ENCODE peak calls at places on chromosomes 12 and 14, in nine cellular contexts. One of them, this sample, is unnamed.

GRCh38 chr14:85538636-85539035 is 8.7 kb downstream of the FLRT2 start:
- DNase-seq in T follicular helper cell: no peak
- DNase-seq in naive B cell: no peak
- DNase-seq in RKO: no peak
- DNase-seq in transverse colon: no peak
- DNase-seq in Daoy: no peak
- DNase-seq in HT1080: no peak
- DNase-seq in activated CD8-positive, alpha-beta memory T cell treated with anti-CD3 and anti-CD28 coated beads, Interleukin-2, amount 50 U/mL, for 48 hours: no peak
- DNase-seq in foreskin keratinocyte: no peak
- DNase-seq in this sample: no peak

GRCh38 chr14:103576371-103577024 is 13.7 kb downstream of the COA8 start:
- DNase-seq in T follicular helper cell: no peak
- DNase-seq in naive B cell: no peak
- DNase-seq in RKO: no peak
- DNase-seq in transverse colon: peak; percentile 95
- DNase-seq in Daoy: peak; percentile 95
- DNase-seq in HT1080: peak; percentile 90
- DNase-seq in activated CD8-positive, alpha-beta memory T cell treated with anti-CD3 and anti-CD28 coated beads, Interleukin-2, amount 50 U/mL, for 48 hours: no peak
- DNase-seq in foreskin keratinocyte: peak; percentile 69
- DNase-seq in this sample: peak; percentile 96

GRCh38 chr12:26906024-26906423 is 31.8 kb downstream of the INTS13 start:
- DNase-seq in T follicular helper cell: no peak
- DNase-seq in naive B cell: no peak
- DNase-seq in RKO: no peak
- DNase-seq in transverse colon: no peak
- DNase-seq in Daoy: no peak
- DNase-seq in HT1080: no peak
- DNase-seq in activated CD8-positive, alpha-beta memory T cell treated with anti-CD3 and anti-CD28 coated beads, Interleukin-2, amount 50 U/mL, for 48 hours: no peak
- DNase-seq in foreskin keratinocyte: no peak
- DNase-seq in this sample: no peak

GRCh38 chr14:61841145-61841544 is 78.9 kb downstream of the SNAPC1 start:
- DNase-seq in T follicular helper cell: no peak
- DNase-seq in naive B cell: no peak
- DNase-seq in RKO: no peak
- DNase-seq in transverse colon: no peak
- DNase-seq in Daoy: no peak
- DNase-seq in HT1080: no peak
- DNase-seq in activated CD8-positive, alpha-beta memory T cell treated with anti-CD3 and anti-CD28 coated beads, Interleukin-2, amount 50 U/mL, for 48 hours: no peak
- DNase-seq in foreskin keratinocyte: no peak
- DNase-seq in this sample: no peak

GRCh38 chr14:58540693-58541092 is 97.1 kb upstream of the DACT1 start:
- DNase-seq in T follicular helper cell: no peak
- DNase-seq in naive B cell: no peak
- DNase-seq in RKO: no peak
- DNase-seq in transverse colon: no peak
- DNase-seq in Daoy: no peak
- DNase-seq in HT1080: no peak
- DNase-seq in activated CD8-positive, alpha-beta memory T cell treated with anti-CD3 and anti-CD28 coated beads, Interleukin-2, amount 50 U/mL, for 48 hours: no peak
- DNase-seq in foreskin keratinocyte: no peak
- DNase-seq in this sample: no peak

GRCh38 chr12:108855284-108856169 is 1.9 kb downstream of the SSH1 start:
- DNase-seq in T follicular helper cell: no peak
- DNase-seq in naive B cell: no peak
- DNase-seq in RKO: peak; percentile 26
- DNase-seq in transverse colon: no peak
- DNase-seq in Daoy: peak; percentile 54
- DNase-seq in HT1080: no peak
- DNase-seq in activated CD8-positive, alpha-beta memory T cell treated with anti-CD3 and anti-CD28 coated beads, Interleukin-2, amount 50 U/mL, for 48 hours: no peak
- DNase-seq in foreskin keratinocyte: no peak
- DNase-seq in this sample: no peak

GRCh38 chr12:123961585-123961984 is 11.0 kb downstream of the CCDC92 start:
- DNase-seq in T follicular helper cell: no peak
- DNase-seq in naive B cell: no peak
- DNase-seq in RKO: no peak
- DNase-seq in transverse colon: peak; percentile 33
- DNase-seq in Daoy: no peak
- DNase-seq in HT1080: no peak
- DNase-seq in activated CD8-positive, alpha-beta memory T cell treated with anti-CD3 and anti-CD28 coated beads, Interleukin-2, amount 50 U/mL, for 48 hours: no peak
- DNase-seq in foreskin keratinocyte: no peak
- DNase-seq in this sample: no peak

GRCh38 chr12:53484686-53485567 is 14.3 kb downstream of the MAP3K12 start:
- DNase-seq in T follicular helper cell: no peak
- DNase-seq in naive B cell: no peak
- DNase-seq in RKO: no peak
- DNase-seq in transverse colon: no peak
- DNase-seq in Daoy: no peak
- DNase-seq in HT1080: no peak
- DNase-seq in activated CD8-positive, alpha-beta memory T cell treated with anti-CD3 and anti-CD28 coated beads, Interleukin-2, amount 50 U/mL, for 48 hours: no peak
- DNase-seq in foreskin keratinocyte: peak; percentile 70
- DNase-seq in this sample: no peak

GRCh38 chr12:6745751-6746525 is 7.0 kb downstream of the MLF2 start:
- DNase-seq in T follicular helper cell: no peak
- DNase-seq in naive B cell: peak; percentile 63
- DNase-seq in RKO: no peak
- DNase-seq in transverse colon: no peak
- DNase-seq in Daoy: peak; percentile 28
- DNase-seq in HT1080: peak; percentile 26
- DNase-seq in activated CD8-positive, alpha-beta memory T cell treated with anti-CD3 and anti-CD28 coated beads, Interleukin-2, amount 50 U/mL, for 48 hours: no peak
- DNase-seq in foreskin keratinocyte: peak; percentile 73
- DNase-seq in this sample: no peak

GRCh38 chr12:56590237-56590830 is 39.8 kb downstream of the BAZ2A start:
- DNase-seq in T follicular helper cell: no peak
- DNase-seq in naive B cell: no peak
- DNase-seq in RKO: peak; percentile 42
- DNase-seq in transverse colon: no peak
- DNase-seq in Daoy: peak; percentile 25
- DNase-seq in HT1080: peak; percentile 57
- DNase-seq in activated CD8-positive, alpha-beta memory T cell treated with anti-CD3 and anti-CD28 coated beads, Interleukin-2, amount 50 U/mL, for 48 hours: no peak
- DNase-seq in foreskin keratinocyte: no peak
- DNase-seq in this sample: no peak

GRCh38 chr12:54591001-54591591 is 2.6 kb upstream of the PPP1R1A start:
- DNase-seq in T follicular helper cell: no peak
- DNase-seq in naive B cell: no peak
- DNase-seq in RKO: no peak
- DNase-seq in transverse colon: peak; percentile 9
- DNase-seq in Daoy: peak; percentile 40
- DNase-seq in HT1080: no peak
- DNase-seq in activated CD8-positive, alpha-beta memory T cell treated with anti-CD3 and anti-CD28 coated beads, Interleukin-2, amount 50 U/mL, for 48 hours: no peak
- DNase-seq in foreskin keratinocyte: peak; percentile 36
- DNase-seq in this sample: no peak

GRCh38 chr14:105885561-105886320 is 359.4 kb downstream of the TMEM121 start:
- DNase-seq in T follicular helper cell: no peak
- DNase-seq in naive B cell: no peak
- DNase-seq in RKO: no peak
- DNase-seq in transverse colon: peak; percentile 4
- DNase-seq in Daoy: no peak
- DNase-seq in HT1080: no peak
- DNase-seq in activated CD8-positive, alpha-beta memory T cell treated with anti-CD3 and anti-CD28 coated beads, Interleukin-2, amount 50 U/mL, for 48 hours: no peak
- DNase-seq in foreskin keratinocyte: no peak
- DNase-seq in this sample: peak; percentile 59

GRCh38 chr14:87994974-87995373 is 2.0 kb upstream of the GALC start:
- DNase-seq in T follicular helper cell: no peak
- DNase-seq in naive B cell: no peak
- DNase-seq in RKO: no peak
- DNase-seq in transverse colon: no peak
- DNase-seq in Daoy: no peak
- DNase-seq in HT1080: peak; percentile 45
- DNase-seq in activated CD8-positive, alpha-beta memory T cell treated with anti-CD3 and anti-CD28 coated beads, Interleukin-2, amount 50 U/mL, for 48 hours: no peak
- DNase-seq in foreskin keratinocyte: no peak
- DNase-seq in this sample: no peak

GRCh38 chr14:67331368-67332125 is 28.1 kb downstream of the ATP6V1D start:
- DNase-seq in T follicular helper cell: no peak
- DNase-seq in naive B cell: no peak
- DNase-seq in RKO: no peak
- DNase-seq in transverse colon: no peak
- DNase-seq in Daoy: no peak
- DNase-seq in HT1080: no peak
- DNase-seq in activated CD8-positive, alpha-beta memory T cell treated with anti-CD3 and anti-CD28 coated beads, Interleukin-2, amount 50 U/mL, for 48 hours: no peak
- DNase-seq in foreskin keratinocyte: peak; percentile 65
- DNase-seq in this sample: no peak

GRCh38 chr12:112419269-112420133 is 754 bp downstream of the PTPN11 start:
- DNase-seq in T follicular helper cell: peak; percentile 14
- DNase-seq in naive B cell: no peak
- DNase-seq in RKO: peak; percentile 88
- DNase-seq in transverse colon: peak; percentile 61
- DNase-seq in Daoy: peak; percentile 84
- DNase-seq in HT1080: peak; percentile 66
- DNase-seq in activated CD8-positive, alpha-beta memory T cell treated with anti-CD3 and anti-CD28 coated beads, Interleukin-2, amount 50 U/mL, for 48 hours: no peak
- DNase-seq in foreskin keratinocyte: peak; percentile 83
- DNase-seq in this sample: peak; percentile 91

GRCh38 chr12:9378430-9378835 is 170.2 kb upstream of the PZP start:
- DNase-seq in T follicular helper cell: no peak
- DNase-seq in naive B cell: no peak
- DNase-seq in RKO: peak; percentile 10
- DNase-seq in transverse colon: no peak
- DNase-seq in Daoy: no peak
- DNase-seq in HT1080: peak; percentile 37
- DNase-seq in activated CD8-positive, alpha-beta memory T cell treated with anti-CD3 and anti-CD28 coated beads, Interleukin-2, amount 50 U/mL, for 48 hours: no peak
- DNase-seq in foreskin keratinocyte: peak; percentile 17
- DNase-seq in this sample: no peak

GRCh38 chr14:77130386-77130785 is 11.2 kb downstream of the ZDHHC22 start:
- DNase-seq in T follicular helper cell: no peak
- DNase-seq in naive B cell: no peak
- DNase-seq in RKO: no peak
- DNase-seq in transverse colon: no peak
- DNase-seq in Daoy: no peak
- DNase-seq in HT1080: no peak
- DNase-seq in activated CD8-positive, alpha-beta memory T cell treated with anti-CD3 and anti-CD28 coated beads, Interleukin-2, amount 50 U/mL, for 48 hours: no peak
- DNase-seq in foreskin keratinocyte: no peak
- DNase-seq in this sample: no peak

GRCh38 chr14:31930493-31931225 is 146.4 kb upstream of the ARHGAP5 start:
- DNase-seq in T follicular helper cell: no peak
- DNase-seq in naive B cell: no peak
- DNase-seq in RKO: peak; percentile 33
- DNase-seq in transverse colon: no peak
- DNase-seq in Daoy: peak; percentile 60
- DNase-seq in HT1080: peak; percentile 19
- DNase-seq in activated CD8-positive, alpha-beta memory T cell treated with anti-CD3 and anti-CD28 coated beads, Interleukin-2, amount 50 U/mL, for 48 hours: no peak
- DNase-seq in foreskin keratinocyte: peak; percentile 64
- DNase-seq in this sample: no peak

This sample was measured in aorta.